ENCODE peak calls at places on chromosomes 11 and 22, in eight cellular contexts. T, L, S, M, I, N, G and Y are unnamed samples.

GRCh38 chr22:23789121-23789520 is 2.4 kb downstream of the SMARCB1 start:
- DNase-seq in T (no peak), I (no peak), S (no peak), M (no peak), G (no peak), N (no peak), L (no peak), Y (no peak)

GRCh38 chr11:43942651-43943356 is 367 bp downstream of the C11orf96 start:
- DNase-seq in N (no peak), G (peak; percentile 68), L (no peak), M (peak; percentile 71), S (peak; percentile 78), T (no peak), I (no peak), Y (no peak)

GRCh38 chr11:119389611-119390254 is 8.2 kb upstream of the USP2 start:
- DNase-seq in I (no peak), S (no peak), N (no peak), T (no peak), L (no peak), M (peak; percentile 83), G (peak; percentile 32), Y (no peak)

GRCh38 chr22:30868663-30869385 is 99.8 kb downstream of the MORC2 start:
- DNase-seq in L (no peak), T (no peak), M (no peak), N (no peak), I (no peak), G (no peak), S (peak; percentile 25), Y (no peak)

GRCh38 chr11:129998107-129998506 is 4.5 kb downstream of the PRDM10 start:
- DNase-seq in I (no peak), N (no peak), G (no peak), S (no peak), M (no peak), L (no peak), T (no peak), Y (no peak)

GRCh38 chr22:39932918-39933649 is 27.1 kb upstream of the TMA7B start:
- DNase-seq in T (peak; percentile 29), G (peak; percentile 71), N (no peak), M (peak; percentile 86), L (peak; percentile 71), I (peak; percentile 35), S (no peak), Y (no peak)

GRCh38 chr11:117600976-117601708 is 195.9 kb downstream of the DSCAML1 start:
- DNase-seq in L (no peak), N (no peak), M (no peak), S (peak; percentile 11), G (no peak), I (no peak), T (no peak), Y (no peak)

GRCh38 chr11:120220747-120221037 is 9.9 kb downstream of the OAF start:
- DNase-seq in I (no peak), N (no peak), G (no peak), T (no peak), L (no peak), S (no peak), M (no peak), Y (no peak)

GRCh38 chr22:42768385-42769035 is 47.8 kb upstream of the A4GALT start:
- DNase-seq in N (no peak), I (no peak), T (no peak), M (no peak), G (peak; percentile 2), S (no peak), L (no peak), Y (no peak)

GRCh38 chr11:78268516-78269410 is 80.0 kb downstream of the USP35 start:
- DNase-seq in G (no peak), N (no peak), I (no peak), M (no peak), L (no peak), S (peak; percentile 73), T (no peak), Y (no peak)

GRCh38 chr11:110764485-110764884 is 52.2 kb upstream of the ARHGAP20 start:
- DNase-seq in N (no peak), I (no peak), S (no peak), M (no peak), L (no peak), T (no peak), G (no peak), Y (no peak)

GRCh38 chr11:107307991-107308390 is 149.6 kb downstream of the CWF19L2 start:
- DNase-seq in I (no peak), N (no peak), G (no peak), L (no peak), T (no peak), S (no peak), M (no peak), Y (no peak)

GRCh38 chr11:113213549-113213948 is 100.8 kb upstream of the TTC12 start:
- DNase-seq in G (no peak), I (no peak), S (no peak), M (no peak), N (no peak), T (no peak), L (peak; percentile 52), Y (no peak)

GRCh38 chr11:117823941-117824420 is 563 bp downstream of the FXYD2 start:
- DNase-seq in L (no peak), I (no peak), N (no peak), S (peak; percentile 88), M (no peak), T (no peak), G (no peak), Y (no peak)

GRCh38 chr11:70448983-70449567 is 50.7 kb downstream of the CTTN start:
- DNase-seq in L (no peak), N (no peak), S (no peak), G (peak; percentile 79), M (no peak), I (peak; percentile 16), T (no peak), Y (no peak)

GRCh38 chr11:87281496-87281895 is 243.8 kb downstream of the TMEM135 start:
- DNase-seq in S (no peak), M (no peak), I (no peak), N (no peak), G (no peak), L (no peak), T (peak; percentile 7), Y (no peak)

GRCh38 chr11:84419576-84419975 is 1133.4 kb upstream of the CCDC90B start:
- DNase-seq in S (no peak), N (no peak), I (no peak), G (no peak), M (no peak), L (no peak), T (no peak), Y (no peak)

GRCh38 chr11:17077520-17078401 is at the start of gene RPS13:
- DNase-seq in G (peak; percentile 91), M (peak; percentile 91), N (peak; percentile 97), I (peak; percentile 98), L (peak; percentile 97), T (peak; percentile 97), S (peak; percentile 99), Y (peak; percentile 90)

DNA sequence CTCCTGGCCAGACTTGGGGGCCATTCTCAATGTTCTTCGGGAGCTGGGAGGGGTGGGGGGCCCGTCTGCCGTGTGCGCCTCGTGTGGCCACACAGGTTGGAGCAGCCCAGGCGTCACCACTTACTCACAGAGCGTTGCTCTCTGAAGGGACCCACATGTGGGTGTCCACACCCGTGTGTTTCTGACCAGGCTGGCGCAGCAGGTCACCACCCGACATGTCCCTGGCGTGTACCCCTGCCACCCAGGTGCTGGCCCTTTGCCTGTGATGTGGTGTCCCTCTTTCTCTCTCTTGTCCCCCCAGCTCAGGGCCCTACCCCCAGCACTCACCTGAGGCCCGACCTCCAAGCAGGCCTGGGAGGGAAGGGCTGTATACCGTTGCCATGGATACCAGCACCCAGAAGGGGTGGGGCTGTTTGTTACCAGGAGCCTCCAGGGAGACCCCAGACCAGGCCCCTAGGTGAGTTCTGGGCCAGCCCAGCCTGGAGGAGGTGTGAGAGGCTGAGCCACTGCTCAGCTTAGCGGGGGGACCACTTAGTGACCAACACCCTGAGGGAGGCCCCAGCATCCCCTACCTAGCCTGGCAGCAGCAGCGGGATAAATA is 1.4 kb downstream of the LMNTD2 start:
- DNase-seq in N (no peak), M (no peak), I (no peak), S (no peak), T (no peak), L (no peak), G (no peak), Y (no peak)
- H3K27ac ChIP-seq in N (no peak overlapping the region), M (no peak overlapping the region), I (peak overlapping the region; percentile 97), S (no peak overlapping the region), T (peak overlapping the region; percentile 34), L (no peak overlapping the region), G (peak overlapping the region; percentile 89), Y (no peak overlapping the region)

GRCh38 chr11:34654491-34655334 is 33.8 kb downstream of the EHF start:
- DNase-seq in G (no peak), N (no peak), I (peak; percentile 81), L (peak; percentile 74), M (no peak), S (no peak), T (peak; percentile 99), Y (no peak)
- TF ChIP-seq POLR2AphosphoS5 in G (no peak), N (no peak), I (peak; percentile 60), L (no peak), M (no peak), S (peak; percentile 6), T (peak; percentile 69), Y (no peak)

GRCh38 chr22:19845369-19845722 is 9.3 kb downstream of the GNB1L start:
- DNase-seq in L (no peak), I (no peak), T (no peak), S (no peak), N (no peak), G (peak; percentile 72), M (no peak), Y (no peak)

GRCh38 chr22:19846620-19847344 is 7.9 kb downstream of the GNB1L start:
- DNase-seq in G (no peak), M (no peak), T (no peak), L (no peak), N (no peak), I (no peak), S (peak; percentile 52), Y (no peak)

GRCh38 chr22:19843107-19843856 is 11.4 kb downstream of the GNB1L start:
- DNase-seq in L (peak; percentile 48), I (no peak), G (no peak), T (no peak), N (no peak), S (peak; percentile 46), M (no peak), Y (no peak)

GRCh38 chr22:19843857-19844422 is 10.7 kb downstream of the GNB1L start:
- DNase-seq in I (no peak), L (no peak), T (no peak), G (no peak), M (peak; percentile 49), S (peak; percentile 64), N (no peak), Y (no peak)

GRCh38 chr22:19844423-19845368 is 10.0 kb downstream of the GNB1L start:
- DNase-seq in L (peak; percentile 57), I (no peak), M (peak; percentile 48), N (no peak), S (peak; percentile 73), G (no peak), T (no peak), Y (no peak)
- H3K27ac ChIP-seq in L (peak overlapping the region; percentile 24), I (no peak overlapping the region), M (no peak overlapping the region), N (no peak overlapping the region), S (peak overlapping the region; percentile 64), G (no peak overlapping the region), T (no peak overlapping the region), Y (no peak overlapping the region)

DNA sequence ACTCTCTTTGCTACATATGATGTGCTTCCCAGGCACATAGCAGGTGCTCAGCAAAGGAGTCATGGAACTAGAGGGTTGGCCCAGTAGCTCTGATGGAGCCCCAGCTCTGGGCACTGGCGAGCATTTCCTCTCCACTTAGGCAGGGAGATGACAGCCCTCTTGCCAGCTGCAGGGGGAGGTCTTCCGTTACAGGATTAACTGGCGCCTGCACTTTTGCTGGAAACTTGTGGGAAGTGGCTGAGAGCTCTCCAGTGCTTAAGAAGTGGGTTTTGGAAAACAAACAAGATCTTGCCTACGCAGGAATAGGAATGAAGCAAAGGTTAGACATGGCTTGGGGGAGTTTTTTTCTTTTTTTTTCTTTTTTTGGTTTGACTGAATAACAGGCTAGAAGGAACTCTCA is 75.5 kb downstream of the MICAL2 start:
- DNase-seq in S (no peak), N (no peak), G (no peak), T (no peak), L (no peak), I (no peak), M (no peak), Y (peak; percentile 44)
- TF ChIP-seq POLR2AphosphoS5 in S (no peak), N (no peak), G (no peak), T (no peak), L (peak; percentile 26), I (no peak), M (no peak), Y (no peak)